ENCODE peak calls at places on chromosome 21, in nine cellular contexts. One of them, this sample, is unnamed.

GRCh38 chr21:38282921-38283320 is 26.1 kb downstream of the KCNJ15 start:
- DNase-seq in sciatic nerve: no peak
- DNase-seq in LoVo: no peak
- DNase-seq in stimulated activated CD4-positive, alpha-beta T cell treated with anti-CD3 and anti-CD28 coated beads, Interleukin-4, amount 100 ng/mL, for 24 hours: no peak
- DNase-seq in NCI-H1092: no peak
- DNase-seq in G401: no peak
- DNase-seq in CD8-positive, alpha-beta memory T cell: no peak
- DNase-seq in NCI-H510A treated with DMSO at 0.1 percent for 48 hours: no peak
- DNase-seq in bronchial epithelial cell: no peak
- DNase-seq in this sample: no peak

GRCh38 chr21:34644815-34645214 is 24.0 kb upstream of the CLIC6 start:
- DNase-seq in sciatic nerve: no peak
- DNase-seq in LoVo: peak
- DNase-seq in stimulated activated CD4-positive, alpha-beta T cell treated with anti-CD3 and anti-CD28 coated beads, Interleukin-4, amount 100 ng/mL, for 24 hours: no peak
- DNase-seq in NCI-H1092: no peak
- DNase-seq in G401: no peak
- DNase-seq in CD8-positive, alpha-beta memory T cell: no peak
- DNase-seq in NCI-H510A treated with DMSO at 0.1 percent for 48 hours: no peak
- DNase-seq in bronchial epithelial cell: no peak
- DNase-seq in this sample: no peak

GRCh38 chr21:14991957-14992356 is 72.8 kb downstream of the NRIP1 start:
- DNase-seq in sciatic nerve: no peak
- DNase-seq in LoVo: no peak
- DNase-seq in stimulated activated CD4-positive, alpha-beta T cell treated with anti-CD3 and anti-CD28 coated beads, Interleukin-4, amount 100 ng/mL, for 24 hours: no peak
- DNase-seq in NCI-H1092: no peak
- DNase-seq in G401: no peak
- DNase-seq in CD8-positive, alpha-beta memory T cell: no peak
- DNase-seq in NCI-H510A treated with DMSO at 0.1 percent for 48 hours: no peak
- DNase-seq in bronchial epithelial cell: peak
- DNase-seq in this sample: no peak

GRCh38 chr21:21187579-21187978 is 189.4 kb downstream of the NCAM2 start:
- DNase-seq in sciatic nerve: no peak
- DNase-seq in LoVo: no peak
- DNase-seq in stimulated activated CD4-positive, alpha-beta T cell treated with anti-CD3 and anti-CD28 coated beads, Interleukin-4, amount 100 ng/mL, for 24 hours: no peak
- DNase-seq in NCI-H1092: no peak
- DNase-seq in G401: no peak
- DNase-seq in CD8-positive, alpha-beta memory T cell: no peak
- DNase-seq in NCI-H510A treated with DMSO at 0.1 percent for 48 hours: no peak
- DNase-seq in bronchial epithelial cell: no peak
- DNase-seq in this sample: no peak

GRCh38 chr21:33451634-33452071 is 28.1 kb downstream of the TMEM50B start:
- DNase-seq in sciatic nerve: no peak
- DNase-seq in LoVo: peak
- DNase-seq in stimulated activated CD4-positive, alpha-beta T cell treated with anti-CD3 and anti-CD28 coated beads, Interleukin-4, amount 100 ng/mL, for 24 hours: no peak
- DNase-seq in NCI-H1092: no peak
- DNase-seq in G401: no peak
- DNase-seq in CD8-positive, alpha-beta memory T cell: no peak
- DNase-seq in NCI-H510A treated with DMSO at 0.1 percent for 48 hours: no peak
- DNase-seq in bronchial epithelial cell: peak
- DNase-seq in this sample: no peak

GRCh38 chr21:44955141-44955802 is 15.4 kb downstream of the SLX9 start:
- DNase-seq in sciatic nerve: no peak
- DNase-seq in LoVo: no peak
- DNase-seq in stimulated activated CD4-positive, alpha-beta T cell treated with anti-CD3 and anti-CD28 coated beads, Interleukin-4, amount 100 ng/mL, for 24 hours: no peak
- DNase-seq in NCI-H1092: no peak
- DNase-seq in G401: no peak
- DNase-seq in CD8-positive, alpha-beta memory T cell: no peak
- DNase-seq in NCI-H510A treated with DMSO at 0.1 percent for 48 hours: no peak
- DNase-seq in bronchial epithelial cell: no peak
- DNase-seq in this sample: no peak

GRCh38 chr21:14591882-14592281 is 45.8 kb upstream of the SAMSN1 start:
- DNase-seq in sciatic nerve: peak
- DNase-seq in LoVo: no peak
- DNase-seq in stimulated activated CD4-positive, alpha-beta T cell treated with anti-CD3 and anti-CD28 coated beads, Interleukin-4, amount 100 ng/mL, for 24 hours: peak
- DNase-seq in NCI-H1092: no peak
- DNase-seq in G401: no peak
- DNase-seq in CD8-positive, alpha-beta memory T cell: no peak
- DNase-seq in NCI-H510A treated with DMSO at 0.1 percent for 48 hours: no peak
- DNase-seq in bronchial epithelial cell: peak
- DNase-seq in this sample: peak

GRCh38 chr21:20258542-20258941 is 739.7 kb upstream of the NCAM2 start:
- DNase-seq in sciatic nerve: no peak
- DNase-seq in LoVo: no peak
- DNase-seq in stimulated activated CD4-positive, alpha-beta T cell treated with anti-CD3 and anti-CD28 coated beads, Interleukin-4, amount 100 ng/mL, for 24 hours: no peak
- DNase-seq in NCI-H1092: no peak
- DNase-seq in G401: no peak
- DNase-seq in CD8-positive, alpha-beta memory T cell: no peak
- DNase-seq in NCI-H510A treated with DMSO at 0.1 percent for 48 hours: no peak
- DNase-seq in bronchial epithelial cell: no peak
- DNase-seq in this sample: no peak

GRCh38 chr21:34354836-34355235 is 9.0 kb upstream of the KCNE2 start:
- DNase-seq in sciatic nerve: peak
- DNase-seq in LoVo: no peak
- DNase-seq in stimulated activated CD4-positive, alpha-beta T cell treated with anti-CD3 and anti-CD28 coated beads, Interleukin-4, amount 100 ng/mL, for 24 hours: no peak
- DNase-seq in NCI-H1092: no peak
- DNase-seq in G401: no peak
- DNase-seq in CD8-positive, alpha-beta memory T cell: no peak
- DNase-seq in NCI-H510A treated with DMSO at 0.1 percent for 48 hours: no peak
- DNase-seq in bronchial epithelial cell: no peak
- DNase-seq in this sample: no peak

GRCh38 chr21:31509108-31510017 is 150.1 kb upstream of the SOD1 start:
- DNase-seq in sciatic nerve: no peak
- DNase-seq in LoVo: peak
- DNase-seq in stimulated activated CD4-positive, alpha-beta T cell treated with anti-CD3 and anti-CD28 coated beads, Interleukin-4, amount 100 ng/mL, for 24 hours: peak
- DNase-seq in NCI-H1092: no peak
- DNase-seq in G401: peak
- DNase-seq in CD8-positive, alpha-beta memory T cell: peak
- DNase-seq in NCI-H510A treated with DMSO at 0.1 percent for 48 hours: peak
- DNase-seq in bronchial epithelial cell: peak
- DNase-seq in this sample: peak

GRCh38 chr21:45550552-45551210 is 8.4 kb upstream of the SLC19A1 start:
- DNase-seq in sciatic nerve: peak
- DNase-seq in LoVo: no peak
- DNase-seq in stimulated activated CD4-positive, alpha-beta T cell treated with anti-CD3 and anti-CD28 coated beads, Interleukin-4, amount 100 ng/mL, for 24 hours: peak
- DNase-seq in NCI-H1092: no peak
- DNase-seq in G401: no peak
- DNase-seq in CD8-positive, alpha-beta memory T cell: no peak
- DNase-seq in NCI-H510A treated with DMSO at 0.1 percent for 48 hours: no peak
- DNase-seq in bronchial epithelial cell: no peak
- DNase-seq in this sample: no peak

GRCh38 chr21:21236981-21237380 is 238.8 kb downstream of the NCAM2 start:
- DNase-seq in sciatic nerve: no peak
- DNase-seq in LoVo: no peak
- DNase-seq in stimulated activated CD4-positive, alpha-beta T cell treated with anti-CD3 and anti-CD28 coated beads, Interleukin-4, amount 100 ng/mL, for 24 hours: no peak
- DNase-seq in NCI-H1092: no peak
- DNase-seq in G401: no peak
- DNase-seq in CD8-positive, alpha-beta memory T cell: no peak
- DNase-seq in NCI-H510A treated with DMSO at 0.1 percent for 48 hours: no peak
- DNase-seq in bronchial epithelial cell: no peak
- DNase-seq in this sample: no peak

GRCh38 chr21:36800734-36801133 is 101.8 kb downstream of the SIM2 start:
- DNase-seq in sciatic nerve: no peak
- DNase-seq in LoVo: no peak
- DNase-seq in stimulated activated CD4-positive, alpha-beta T cell treated with anti-CD3 and anti-CD28 coated beads, Interleukin-4, amount 100 ng/mL, for 24 hours: no peak
- DNase-seq in NCI-H1092: no peak
- DNase-seq in G401: no peak
- DNase-seq in CD8-positive, alpha-beta memory T cell: no peak
- DNase-seq in NCI-H510A treated with DMSO at 0.1 percent for 48 hours: no peak
- DNase-seq in bronchial epithelial cell: no peak
- DNase-seq in this sample: no peak

GRCh38 chr21:27569831-27570230 is 602.9 kb upstream of the ADAMTS5 start:
- DNase-seq in sciatic nerve: no peak
- DNase-seq in LoVo: no peak
- DNase-seq in stimulated activated CD4-positive, alpha-beta T cell treated with anti-CD3 and anti-CD28 coated beads, Interleukin-4, amount 100 ng/mL, for 24 hours: no peak
- DNase-seq in NCI-H1092: no peak
- DNase-seq in G401: no peak
- DNase-seq in CD8-positive, alpha-beta memory T cell: no peak
- DNase-seq in NCI-H510A treated with DMSO at 0.1 percent for 48 hours: no peak
- DNase-seq in bronchial epithelial cell: no peak
- DNase-seq in this sample: no peak

GRCh38 chr21:17387030-17387617 is 125.7 kb upstream of the CXADR start:
- DNase-seq in sciatic nerve: peak
- DNase-seq in LoVo: peak
- DNase-seq in stimulated activated CD4-positive, alpha-beta T cell treated with anti-CD3 and anti-CD28 coated beads, Interleukin-4, amount 100 ng/mL, for 24 hours: peak
- DNase-seq in NCI-H1092: peak
- DNase-seq in G401: peak
- DNase-seq in CD8-positive, alpha-beta memory T cell: peak
- DNase-seq in NCI-H510A treated with DMSO at 0.1 percent for 48 hours: peak
- DNase-seq in bronchial epithelial cell: peak
- DNase-seq in this sample: peak

GRCh38 chr21:33027401-33028185 is 1.9 kb downstream of the OLIG2 start:
- DNase-seq in sciatic nerve: peak
- DNase-seq in LoVo: no peak
- DNase-seq in stimulated activated CD4-positive, alpha-beta T cell treated with anti-CD3 and anti-CD28 coated beads, Interleukin-4, amount 100 ng/mL, for 24 hours: no peak
- DNase-seq in NCI-H1092: no peak
- DNase-seq in G401: no peak
- DNase-seq in CD8-positive, alpha-beta memory T cell: no peak
- DNase-seq in NCI-H510A treated with DMSO at 0.1 percent for 48 hours: no peak
- DNase-seq in bronchial epithelial cell: no peak
- DNase-seq in this sample: no peak

GRCh38 chr21:34648739-34649297 is 20.0 kb upstream of the CLIC6 start:
- DNase-seq in sciatic nerve: no peak
- DNase-seq in LoVo: no peak
- DNase-seq in stimulated activated CD4-positive, alpha-beta T cell treated with anti-CD3 and anti-CD28 coated beads, Interleukin-4, amount 100 ng/mL, for 24 hours: no peak
- DNase-seq in NCI-H1092: no peak
- DNase-seq in G401: no peak
- DNase-seq in CD8-positive, alpha-beta memory T cell: no peak
- DNase-seq in NCI-H510A treated with DMSO at 0.1 percent for 48 hours: peak
- DNase-seq in bronchial epithelial cell: no peak
- DNase-seq in this sample: no peak

GRCh38 chr21:15793547-15794235 is 63.9 kb downstream of the USP25 start:
- DNase-seq in sciatic nerve: no peak
- DNase-seq in LoVo: no peak
- DNase-seq in stimulated activated CD4-positive, alpha-beta T cell treated with anti-CD3 and anti-CD28 coated beads, Interleukin-4, amount 100 ng/mL, for 24 hours: no peak
- DNase-seq in NCI-H1092: no peak
- DNase-seq in G401: no peak
- DNase-seq in CD8-positive, alpha-beta memory T cell: no peak
- DNase-seq in NCI-H510A treated with DMSO at 0.1 percent for 48 hours: no peak
- DNase-seq in bronchial epithelial cell: no peak
- DNase-seq in this sample: no peak

This sample was measured in NCI-H460.